ENCODE peak calls at places on chromosomes 11 and 22, in ten cellular contexts. One of them, this sample, is unnamed.
A peak's percentile ranks its signal among the peaks of the same experiment; 100 is the strongest.

GRCh38 chr22:39568278-39568981 is 2.1 kb upstream of the CACNA1I start:
- DNase-seq in RWPE1: no peak
- DNase-seq in tibial nerve: no peak
- DNase-seq in endothelial cell of umbilical vein: no peak
- DNase-seq in B cell: no peak
- DNase-seq in CD4-positive, alpha-beta T cell: no peak
- DNase-seq in type B pancreatic cell: no peak
- DNase-seq in HFFc6: no peak
- DNase-seq in astrocyte of the spinal cord: no peak
- DNase-seq in endothelial cell: no peak
- DNase-seq in this sample: no peak

GRCh38 chr11:122951231-122951630 is 30.4 kb downstream of the BSX start:
- DNase-seq in RWPE1: no peak
- DNase-seq in tibial nerve: no peak
- DNase-seq in endothelial cell of umbilical vein: no peak
- DNase-seq in B cell: no peak
- DNase-seq in CD4-positive, alpha-beta T cell: no peak
- DNase-seq in type B pancreatic cell: no peak
- DNase-seq in HFFc6: no peak
- DNase-seq in astrocyte of the spinal cord: no peak
- DNase-seq in endothelial cell: no peak
- DNase-seq in this sample: no peak

GRCh38 chr11:116258821-116259220 is 514.0 kb downstream of the BUD13 start:
- DNase-seq in RWPE1: no peak
- DNase-seq in tibial nerve: no peak
- DNase-seq in endothelial cell of umbilical vein: no peak
- DNase-seq in B cell: no peak
- DNase-seq in CD4-positive, alpha-beta T cell: no peak
- DNase-seq in type B pancreatic cell: no peak
- DNase-seq in HFFc6: no peak
- DNase-seq in astrocyte of the spinal cord: no peak
- DNase-seq in endothelial cell: no peak
- DNase-seq in this sample: no peak

GRCh38 chr11:1921576-1922141 is 2.2 kb downstream of the TNNT3 start:
- DNase-seq in RWPE1: no peak
- DNase-seq in tibial nerve: no peak
- DNase-seq in endothelial cell of umbilical vein: no peak
- DNase-seq in B cell: peak; percentile 7
- DNase-seq in CD4-positive, alpha-beta T cell: no peak
- DNase-seq in type B pancreatic cell: no peak
- DNase-seq in HFFc6: peak; percentile 3
- DNase-seq in astrocyte of the spinal cord: no peak
- DNase-seq in endothelial cell: no peak
- DNase-seq in this sample: no peak

GRCh38 chr11:35082322-35083180 is 56.4 kb upstream of the CD44 start:
- DNase-seq in RWPE1: peak; percentile 89
- DNase-seq in tibial nerve: peak; percentile 20
- DNase-seq in endothelial cell of umbilical vein: no peak
- DNase-seq in B cell: peak; percentile 89
- DNase-seq in CD4-positive, alpha-beta T cell: peak; percentile 74
- DNase-seq in type B pancreatic cell: no peak
- DNase-seq in HFFc6: peak; percentile 85
- DNase-seq in astrocyte of the spinal cord: peak; percentile 88
- DNase-seq in endothelial cell: no peak
- DNase-seq in this sample: peak; percentile 69

GRCh38 chr11:45930951-45931563 is 8.6 kb downstream of the LARGE2 start:
- DNase-seq in RWPE1: peak; percentile 86
- DNase-seq in tibial nerve: no peak
- DNase-seq in endothelial cell of umbilical vein: no peak
- DNase-seq in B cell: no peak
- DNase-seq in CD4-positive, alpha-beta T cell: no peak
- DNase-seq in type B pancreatic cell: no peak
- DNase-seq in HFFc6: no peak
- DNase-seq in astrocyte of the spinal cord: no peak
- DNase-seq in endothelial cell: no peak
- DNase-seq in this sample: no peak

GRCh38 chr22:27323646-27324045 is 477.9 kb downstream of the MN1 start:
- DNase-seq in RWPE1: no peak
- DNase-seq in tibial nerve: no peak
- DNase-seq in endothelial cell of umbilical vein: no peak
- DNase-seq in B cell: no peak
- DNase-seq in CD4-positive, alpha-beta T cell: no peak
- DNase-seq in type B pancreatic cell: peak; percentile 53
- DNase-seq in HFFc6: no peak
- DNase-seq in astrocyte of the spinal cord: no peak
- DNase-seq in endothelial cell: no peak
- DNase-seq in this sample: no peak

GRCh38 chr11:46347637-46348311 is 511 bp downstream of the DGKZ start:
- DNase-seq in RWPE1: no peak
- DNase-seq in tibial nerve: no peak
- DNase-seq in endothelial cell of umbilical vein: no peak
- DNase-seq in B cell: peak; percentile 42
- DNase-seq in CD4-positive, alpha-beta T cell: no peak
- DNase-seq in type B pancreatic cell: no peak
- DNase-seq in HFFc6: no peak
- DNase-seq in astrocyte of the spinal cord: no peak
- DNase-seq in endothelial cell: no peak
- DNase-seq in this sample: no peak

GRCh38 chr22:29312218-29313125 is 3.0 kb downstream of the RASL10A start:
- DNase-seq in RWPE1: no peak
- DNase-seq in tibial nerve: peak; percentile 11
- DNase-seq in endothelial cell of umbilical vein: no peak
- DNase-seq in B cell: no peak
- DNase-seq in CD4-positive, alpha-beta T cell: no peak
- DNase-seq in type B pancreatic cell: no peak
- DNase-seq in HFFc6: no peak
- DNase-seq in astrocyte of the spinal cord: no peak
- DNase-seq in endothelial cell: no peak
- DNase-seq in this sample: no peak

GRCh38 chr11:69013009-69013951 is at the start of gene MRGPRF:
- DNase-seq in RWPE1: no peak
- DNase-seq in tibial nerve: peak; percentile 92
- DNase-seq in endothelial cell of umbilical vein: no peak
- DNase-seq in B cell: no peak
- DNase-seq in CD4-positive, alpha-beta T cell: no peak
- DNase-seq in type B pancreatic cell: no peak
- DNase-seq in HFFc6: peak; percentile 84
- DNase-seq in astrocyte of the spinal cord: peak; percentile 82
- DNase-seq in endothelial cell: peak; percentile 39
- DNase-seq in this sample: no peak

GRCh38 chr11:66281776-66282467 is 3.9 kb downstream of the CNIH2 start:
- DNase-seq in RWPE1: no peak
- DNase-seq in tibial nerve: no peak
- DNase-seq in endothelial cell of umbilical vein: no peak
- DNase-seq in B cell: no peak
- DNase-seq in CD4-positive, alpha-beta T cell: no peak
- DNase-seq in type B pancreatic cell: no peak
- DNase-seq in HFFc6: no peak
- DNase-seq in astrocyte of the spinal cord: no peak
- DNase-seq in endothelial cell: no peak
- DNase-seq in this sample: no peak

GRCh38 chr22:33520904-33521780 is 399.1 kb downstream of the LARGE1 start:
- DNase-seq in RWPE1: no peak
- DNase-seq in tibial nerve: no peak
- DNase-seq in endothelial cell of umbilical vein: no peak
- DNase-seq in B cell: peak; percentile 10
- DNase-seq in CD4-positive, alpha-beta T cell: no peak
- DNase-seq in type B pancreatic cell: no peak
- DNase-seq in HFFc6: no peak
- DNase-seq in astrocyte of the spinal cord: no peak
- DNase-seq in endothelial cell: no peak
- DNase-seq in this sample: no peak

GRCh38 chr22:40855960-40856512 is 403 bp downstream of the ST13 start:
- DNase-seq in RWPE1: peak; percentile 5
- DNase-seq in tibial nerve: no peak
- DNase-seq in endothelial cell of umbilical vein: peak; percentile 70
- DNase-seq in B cell: peak; percentile 54
- DNase-seq in CD4-positive, alpha-beta T cell: no peak
- DNase-seq in type B pancreatic cell: no peak
- DNase-seq in HFFc6: no peak
- DNase-seq in astrocyte of the spinal cord: peak; percentile 20
- DNase-seq in endothelial cell: peak; percentile 44
- DNase-seq in this sample: no peak

GRCh38 chr11:33376331-33377099 is 119.3 kb downstream of the HIPK3 start:
- DNase-seq in RWPE1: peak; percentile 19
- DNase-seq in tibial nerve: no peak
- DNase-seq in endothelial cell of umbilical vein: no peak
- DNase-seq in B cell: peak; percentile 17
- DNase-seq in CD4-positive, alpha-beta T cell: no peak
- DNase-seq in type B pancreatic cell: no peak
- DNase-seq in HFFc6: no peak
- DNase-seq in astrocyte of the spinal cord: no peak
- DNase-seq in endothelial cell: peak; percentile 31
- DNase-seq in this sample: no peak

GRCh38 chr11:125253289-125253688 is 88.7 kb downstream of the PKNOX2 start:
- DNase-seq in RWPE1: no peak
- DNase-seq in tibial nerve: no peak
- DNase-seq in endothelial cell of umbilical vein: no peak
- DNase-seq in B cell: no peak
- DNase-seq in CD4-positive, alpha-beta T cell: no peak
- DNase-seq in type B pancreatic cell: no peak
- DNase-seq in HFFc6: no peak
- DNase-seq in astrocyte of the spinal cord: no peak
- DNase-seq in endothelial cell: no peak
- DNase-seq in this sample: no peak

GRCh38 chr11:36119300-36119699 is 169.9 kb downstream of the COMMD9 start:
- DNase-seq in RWPE1: no peak
- DNase-seq in tibial nerve: no peak
- DNase-seq in endothelial cell of umbilical vein: no peak
- DNase-seq in B cell: no peak
- DNase-seq in CD4-positive, alpha-beta T cell: no peak
- DNase-seq in type B pancreatic cell: no peak
- DNase-seq in HFFc6: no peak
- DNase-seq in astrocyte of the spinal cord: no peak
- DNase-seq in endothelial cell: no peak
- DNase-seq in this sample: no peak
- TF ChIP-seq CTCF in RWPE1: no peak
- TF ChIP-seq CTCF in tibial nerve: no peak
- TF ChIP-seq CTCF in endothelial cell of umbilical vein: no peak
- TF ChIP-seq CTCF in B cell: no peak
- TF ChIP-seq CTCF in CD4-positive, alpha-beta T cell: no peak
- TF ChIP-seq CTCF in type B pancreatic cell: peak; percentile 48
- TF ChIP-seq CTCF in HFFc6: peak; percentile 42
- TF ChIP-seq CTCF in astrocyte of the spinal cord: no peak
- TF ChIP-seq CTCF in endothelial cell: no peak
- TF ChIP-seq CTCF in this sample: no peak

DNA sequence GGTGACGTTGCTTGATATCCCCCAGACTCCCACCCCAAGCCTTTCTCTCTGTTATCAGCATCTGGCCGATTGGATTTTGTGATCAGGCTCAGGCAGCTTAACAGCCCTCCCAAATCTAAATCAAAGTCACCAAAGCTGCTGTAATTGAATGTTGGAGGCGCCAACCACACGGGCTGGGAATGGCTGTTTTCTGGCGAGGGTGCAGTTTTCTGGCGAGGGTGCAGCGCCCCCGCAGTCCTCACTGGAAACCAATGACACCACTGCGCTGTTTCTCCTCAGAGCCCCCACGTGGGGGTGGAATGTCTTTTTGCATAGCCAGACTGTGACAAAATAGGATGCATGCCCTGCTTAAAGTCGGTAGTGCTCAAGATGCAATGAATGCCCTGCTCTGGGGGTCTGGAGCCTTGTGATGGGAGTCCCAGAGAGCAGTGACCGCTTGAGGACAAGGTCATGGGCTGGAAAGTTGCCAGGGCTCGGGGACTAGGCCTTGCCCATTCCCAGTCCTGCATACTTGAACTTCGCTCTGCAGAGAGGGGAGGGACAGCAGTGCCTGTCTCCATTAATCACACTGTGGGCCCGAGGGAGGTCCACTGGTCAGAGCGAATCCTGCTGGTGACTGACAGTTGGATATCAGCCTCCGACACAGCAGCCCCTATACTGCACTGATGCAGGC is 105.3 kb downstream of the MORC2 start:
- DNase-seq in RWPE1: no peak
- DNase-seq in tibial nerve: peak; percentile 4
- DNase-seq in endothelial cell of umbilical vein: no peak
- DNase-seq in B cell: no peak
- DNase-seq in CD4-positive, alpha-beta T cell: no peak
- DNase-seq in type B pancreatic cell: peak; percentile 58
- DNase-seq in HFFc6: no peak
- DNase-seq in astrocyte of the spinal cord: no peak
- DNase-seq in endothelial cell: no peak
- DNase-seq in this sample: no peak
- TF ChIP-seq CTCF in RWPE1: no peak
- TF ChIP-seq CTCF in tibial nerve: no peak
- TF ChIP-seq CTCF in endothelial cell of umbilical vein: no peak
- TF ChIP-seq CTCF in B cell: no peak
- TF ChIP-seq CTCF in CD4-positive, alpha-beta T cell: no peak
- TF ChIP-seq CTCF in type B pancreatic cell: no peak
- TF ChIP-seq CTCF in HFFc6: peak; percentile 23
- TF ChIP-seq CTCF in astrocyte of the spinal cord: no peak
- TF ChIP-seq CTCF in endothelial cell: no peak
- TF ChIP-seq CTCF in this sample: no peak

GRCh38 chr22:24230911-24231656 is 13.8 kb downstream of the GGT5 start:
- DNase-seq in RWPE1: no peak
- DNase-seq in tibial nerve: no peak
- DNase-seq in endothelial cell of umbilical vein: peak; percentile 18
- DNase-seq in B cell: peak; percentile 64
- DNase-seq in CD4-positive, alpha-beta T cell: peak; percentile 56
- DNase-seq in type B pancreatic cell: no peak
- DNase-seq in HFFc6: no peak
- DNase-seq in astrocyte of the spinal cord: no peak
- DNase-seq in endothelial cell: peak; percentile 75
- DNase-seq in this sample: peak; percentile 57
- TF ChIP-seq CTCF in RWPE1: no peak
- TF ChIP-seq CTCF in tibial nerve: peak; percentile 30
- TF ChIP-seq CTCF in endothelial cell of umbilical vein: peak; percentile 38
- TF ChIP-seq CTCF in B cell: peak; percentile 63
- TF ChIP-seq CTCF in CD4-positive, alpha-beta T cell: peak; percentile 42
- TF ChIP-seq CTCF in type B pancreatic cell: peak; percentile 64
- TF ChIP-seq CTCF in HFFc6: peak; percentile 66
- TF ChIP-seq CTCF in astrocyte of the spinal cord: peak; percentile 31
- TF ChIP-seq CTCF in endothelial cell: peak; percentile 70
- TF ChIP-seq CTCF in this sample: peak; percentile 60

GRCh38 chr22:43698403-43698802 is 113.7 kb downstream of the EFCAB6 start:
- DNase-seq in RWPE1: no peak
- DNase-seq in tibial nerve: no peak
- DNase-seq in endothelial cell of umbilical vein: no peak
- DNase-seq in B cell: no peak
- DNase-seq in CD4-positive, alpha-beta T cell: no peak
- DNase-seq in type B pancreatic cell: no peak
- DNase-seq in HFFc6: no peak
- DNase-seq in astrocyte of the spinal cord: no peak
- DNase-seq in endothelial cell: no peak
- DNase-seq in this sample: no peak

GRCh38 chr22:43697894-43698293 is 114.2 kb downstream of the EFCAB6 start:
- DNase-seq in RWPE1: no peak
- DNase-seq in tibial nerve: no peak
- DNase-seq in endothelial cell of umbilical vein: no peak
- DNase-seq in B cell: no peak
- DNase-seq in CD4-positive, alpha-beta T cell: no peak
- DNase-seq in type B pancreatic cell: no peak
- DNase-seq in HFFc6: no peak
- DNase-seq in astrocyte of the spinal cord: no peak
- DNase-seq in endothelial cell: no peak
- DNase-seq in this sample: no peak

DNA sequence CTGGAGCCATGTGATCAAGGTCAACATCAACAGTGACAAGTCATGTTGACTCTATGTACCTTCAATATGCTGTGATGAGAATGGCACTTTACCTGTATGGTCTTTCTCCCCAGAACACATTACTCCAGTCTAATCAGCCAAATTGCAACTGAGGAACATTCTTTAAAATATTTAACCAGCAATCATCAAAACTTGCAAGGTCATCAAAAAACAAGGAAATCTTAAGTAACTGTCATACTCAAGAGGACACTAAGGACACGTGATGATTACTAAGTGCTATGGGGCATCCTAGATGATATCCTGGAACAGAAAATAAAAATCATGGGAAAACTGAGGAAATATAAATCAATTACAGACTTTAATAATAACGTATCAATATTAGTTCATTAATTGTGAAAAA is 118.9 kb downstream of the EFCAB6 start:
- DNase-seq in RWPE1: no peak
- DNase-seq in tibial nerve: no peak
- DNase-seq in endothelial cell of umbilical vein: no peak
- DNase-seq in B cell: no peak
- DNase-seq in CD4-positive, alpha-beta T cell: no peak
- DNase-seq in type B pancreatic cell: no peak
- DNase-seq in HFFc6: no peak
- DNase-seq in astrocyte of the spinal cord: no peak
- DNase-seq in endothelial cell: no peak
- DNase-seq in this sample: no peak
- TF ChIP-seq CTCF in RWPE1: no peak
- TF ChIP-seq CTCF in tibial nerve: no peak
- TF ChIP-seq CTCF in endothelial cell of umbilical vein: no peak
- TF ChIP-seq CTCF in B cell: no peak
- TF ChIP-seq CTCF in CD4-positive, alpha-beta T cell: no peak
- TF ChIP-seq CTCF in type B pancreatic cell: no peak
- TF ChIP-seq CTCF in HFFc6: no peak
- TF ChIP-seq CTCF in astrocyte of the spinal cord: no peak
- TF ChIP-seq CTCF in endothelial cell: no peak
- TF ChIP-seq CTCF in this sample: no peak